ENCODE peak calls at places on chromosomes 11 and 22, in nine cellular contexts. One of them, this sample, is unnamed. For H3K4me1 and H3K27me3, the result is how much of the 10 kb centered on the place peaks cover.

GRCh38 chr11:99773646-99774045 is 752.9 kb downstream of the CNTN5 start:
- DNase-seq in suprapubic skin: no peak
- DNase-seq in H1: no peak
- DNase-seq in stomach: no peak
- DNase-seq in HCT116: no peak
- DNase-seq in uterus: no peak
- DNase-seq in fibroblast of lung: peak
- DNase-seq in esophagus squamous epithelium: no peak
- DNase-seq in cardiac muscle cell: peak
- DNase-seq in this sample: no peak

GRCh38 chr11:44445500-44446340 is 119.7 kb upstream of the CD82 start:
- DNase-seq in suprapubic skin: no peak
- DNase-seq in H1: no peak
- DNase-seq in stomach: peak
- DNase-seq in HCT116: no peak
- DNase-seq in uterus: no peak
- DNase-seq in fibroblast of lung: peak
- DNase-seq in esophagus squamous epithelium: no peak
- DNase-seq in cardiac muscle cell: no peak
- DNase-seq in this sample: no peak

GRCh38 chr22:39501644-39502108 is 414 bp upstream of the MIEF1 start:
- DNase-seq in suprapubic skin: no peak
- DNase-seq in H1: no peak
- DNase-seq in stomach: no peak
- DNase-seq in HCT116: no peak
- DNase-seq in uterus: no peak
- DNase-seq in fibroblast of lung: no peak
- DNase-seq in esophagus squamous epithelium: no peak
- DNase-seq in cardiac muscle cell: no peak
- DNase-seq in this sample: no peak

GRCh38 chr11:45563801-45564200 is 101.6 kb downstream of the CHST1 start:
- DNase-seq in suprapubic skin: no peak
- DNase-seq in H1: no peak
- DNase-seq in stomach: no peak
- DNase-seq in HCT116: no peak
- DNase-seq in uterus: no peak
- DNase-seq in fibroblast of lung: no peak
- DNase-seq in esophagus squamous epithelium: no peak
- DNase-seq in cardiac muscle cell: peak
- DNase-seq in this sample: no peak

GRCh38 chr11:126733685-126734084 is 266.9 kb downstream of the KIRREL3 start:
- DNase-seq in suprapubic skin: no peak
- DNase-seq in H1: no peak
- DNase-seq in stomach: no peak
- DNase-seq in HCT116: no peak
- DNase-seq in uterus: no peak
- DNase-seq in fibroblast of lung: no peak
- DNase-seq in esophagus squamous epithelium: no peak
- DNase-seq in cardiac muscle cell: no peak
- DNase-seq in this sample: no peak

GRCh38 chr11:64321533-64321932 is 3.6 kb downstream of the PRDX5 start:
- DNase-seq in suprapubic skin: no peak
- DNase-seq in H1: no peak
- DNase-seq in stomach: peak
- DNase-seq in HCT116: no peak
- DNase-seq in uterus: no peak
- DNase-seq in fibroblast of lung: peak
- DNase-seq in esophagus squamous epithelium: no peak
- DNase-seq in cardiac muscle cell: no peak
- DNase-seq in this sample: no peak

GRCh38 chr11:60370811-60371297 is 7.5 kb upstream of the MS4A7 start:
- DNase-seq in suprapubic skin: no peak
- DNase-seq in H1: no peak
- DNase-seq in stomach: no peak
- DNase-seq in HCT116: no peak
- DNase-seq in uterus: no peak
- DNase-seq in fibroblast of lung: no peak
- DNase-seq in esophagus squamous epithelium: no peak
- DNase-seq in cardiac muscle cell: no peak
- DNase-seq in this sample: no peak

GRCh38 chr22:19292262-19293230 is 1.0 kb upstream of the CLTCL1 start:
- DNase-seq in suprapubic skin: no peak
- DNase-seq in H1: no peak
- DNase-seq in stomach: no peak
- DNase-seq in HCT116: no peak
- DNase-seq in uterus: peak
- DNase-seq in fibroblast of lung: no peak
- DNase-seq in esophagus squamous epithelium: no peak
- DNase-seq in cardiac muscle cell: peak
- DNase-seq in this sample: peak

GRCh38 chr11:128796275-128796674 is 70.8 kb downstream of the KCNJ1 start:
- DNase-seq in suprapubic skin: no peak
- DNase-seq in H1: no peak
- DNase-seq in stomach: no peak
- DNase-seq in HCT116: no peak
- DNase-seq in uterus: no peak
- DNase-seq in fibroblast of lung: peak
- DNase-seq in esophagus squamous epithelium: no peak
- DNase-seq in cardiac muscle cell: peak
- DNase-seq in this sample: no peak

GRCh38 chr22:25990940-25991339 is 178.3 kb upstream of the SEZ6L start:
- DNase-seq in suprapubic skin: no peak
- DNase-seq in H1: no peak
- DNase-seq in stomach: no peak
- DNase-seq in HCT116: no peak
- DNase-seq in uterus: no peak
- DNase-seq in fibroblast of lung: no peak
- DNase-seq in esophagus squamous epithelium: no peak
- DNase-seq in cardiac muscle cell: no peak
- DNase-seq in this sample: no peak

GRCh38 chr11:123797065-123797940 is 8.8 kb downstream of the OR6M1 start:
- DNase-seq in suprapubic skin: no peak
- DNase-seq in H1: no peak
- DNase-seq in stomach: no peak
- DNase-seq in HCT116: no peak
- DNase-seq in uterus: no peak
- DNase-seq in fibroblast of lung: no peak
- DNase-seq in esophagus squamous epithelium: no peak
- DNase-seq in cardiac muscle cell: peak
- DNase-seq in this sample: no peak

GRCh38 chr22:43005106-43005505 is 9.8 kb downstream of the PACSIN2 start:
- DNase-seq in suprapubic skin: no peak
- DNase-seq in H1: no peak
- DNase-seq in stomach: no peak
- DNase-seq in HCT116: no peak
- DNase-seq in uterus: no peak
- DNase-seq in fibroblast of lung: no peak
- DNase-seq in esophagus squamous epithelium: no peak
- DNase-seq in cardiac muscle cell: no peak
- DNase-seq in this sample: no peak

GRCh38 chr22:43007519-43008102 is 7.3 kb downstream of the PACSIN2 start:
- DNase-seq in suprapubic skin: no peak
- DNase-seq in H1: no peak
- DNase-seq in stomach: peak
- DNase-seq in HCT116: no peak
- DNase-seq in uterus: no peak
- DNase-seq in fibroblast of lung: peak
- DNase-seq in esophagus squamous epithelium: no peak
- DNase-seq in cardiac muscle cell: peak
- DNase-seq in this sample: no peak

GRCh38 chr22:43006753-43007152 is 8.2 kb downstream of the PACSIN2 start:
- DNase-seq in suprapubic skin: no peak
- DNase-seq in H1: no peak
- DNase-seq in stomach: no peak
- DNase-seq in HCT116: no peak
- DNase-seq in uterus: no peak
- DNase-seq in fibroblast of lung: peak
- DNase-seq in esophagus squamous epithelium: no peak
- DNase-seq in cardiac muscle cell: no peak
- DNase-seq in this sample: no peak

GRCh38 chr22:43004362-43005035 is 10.4 kb downstream of the PACSIN2 start:
- DNase-seq in suprapubic skin: no peak
- DNase-seq in H1: no peak
- DNase-seq in stomach: no peak
- DNase-seq in HCT116: no peak
- DNase-seq in uterus: no peak
- DNase-seq in fibroblast of lung: peak
- DNase-seq in esophagus squamous epithelium: no peak
- DNase-seq in cardiac muscle cell: peak
- DNase-seq in this sample: no peak

DNA sequence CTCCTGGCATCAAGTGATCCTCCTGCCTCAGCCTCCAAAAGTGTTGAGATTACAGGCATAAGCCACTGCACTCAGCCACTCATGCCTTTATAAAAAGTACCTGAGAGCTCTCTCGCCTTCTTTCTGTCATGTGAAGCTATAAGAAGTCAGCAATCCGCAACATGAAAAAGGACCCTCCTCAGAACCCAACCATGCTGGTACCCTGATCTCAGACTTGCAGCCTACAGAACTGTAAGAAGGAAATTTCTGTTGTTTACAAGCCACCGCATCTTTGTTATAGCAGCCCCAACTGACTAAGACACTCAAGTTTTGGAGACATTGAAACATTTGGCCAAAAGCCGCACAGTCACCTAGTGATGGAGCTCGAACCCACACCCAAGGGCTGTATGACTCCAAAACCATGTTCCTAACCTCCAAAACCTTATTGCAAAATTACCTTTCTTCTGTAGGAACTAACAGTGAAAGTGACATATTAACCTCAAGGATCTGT is 8.9 kb downstream of the PACSIN2 start:
- DNase-seq in suprapubic skin: no peak
- DNase-seq in H1: no peak
- DNase-seq in stomach: no peak
- DNase-seq in HCT116: no peak
- DNase-seq in uterus: no peak
- DNase-seq in fibroblast of lung: no peak
- DNase-seq in esophagus squamous epithelium: no peak
- DNase-seq in cardiac muscle cell: no peak
- DNase-seq in this sample: no peak
- H3K4me1 ChIP-seq in suprapubic skin: half or more
- H3K4me1 ChIP-seq in H1: under half
- H3K4me1 ChIP-seq in stomach: half or more
- H3K4me1 ChIP-seq in HCT116: half or more
- H3K4me1 ChIP-seq in uterus: under half
- H3K4me1 ChIP-seq in fibroblast of lung: under half
- H3K4me1 ChIP-seq in esophagus squamous epithelium: under half
- H3K4me1 ChIP-seq in cardiac muscle cell: under half
- H3K4me1 ChIP-seq in this sample: half or more

GRCh38 chr11:114058026-114058706 is 1.3 kb upstream of the ZBTB16 start:
- DNase-seq in suprapubic skin: peak
- DNase-seq in H1: peak
- DNase-seq in stomach: no peak
- DNase-seq in HCT116: no peak
- DNase-seq in uterus: peak
- DNase-seq in fibroblast of lung: no peak
- DNase-seq in esophagus squamous epithelium: no peak
- DNase-seq in cardiac muscle cell: peak
- DNase-seq in this sample: no peak

GRCh38 chr11:114057147-114057546 is 2.4 kb upstream of the ZBTB16 start:
- DNase-seq in suprapubic skin: peak
- DNase-seq in H1: no peak
- DNase-seq in stomach: peak
- DNase-seq in HCT116: no peak
- DNase-seq in uterus: no peak
- DNase-seq in fibroblast of lung: no peak
- DNase-seq in esophagus squamous epithelium: no peak
- DNase-seq in cardiac muscle cell: no peak
- DNase-seq in this sample: no peak

GRCh38 chr11:114054830-114055229 is 4.7 kb upstream of the ZBTB16 start:
- DNase-seq in suprapubic skin: no peak
- DNase-seq in H1: no peak
- DNase-seq in stomach: no peak
- DNase-seq in HCT116: no peak
- DNase-seq in uterus: no peak
- DNase-seq in fibroblast of lung: no peak
- DNase-seq in esophagus squamous epithelium: no peak
- DNase-seq in cardiac muscle cell: no peak
- DNase-seq in this sample: no peak

GRCh38 chr11:114057605-114058004 is 1.9 kb upstream of the ZBTB16 start:
- DNase-seq in suprapubic skin: peak
- DNase-seq in H1: no peak
- DNase-seq in stomach: no peak
- DNase-seq in HCT116: no peak
- DNase-seq in uterus: no peak
- DNase-seq in fibroblast of lung: no peak
- DNase-seq in esophagus squamous epithelium: no peak
- DNase-seq in cardiac muscle cell: no peak
- DNase-seq in this sample: no peak

GRCh38 chr11:114056409-114056808 is 3.1 kb upstream of the ZBTB16 start:
- DNase-seq in suprapubic skin: no peak
- DNase-seq in H1: no peak
- DNase-seq in stomach: no peak
- DNase-seq in HCT116: no peak
- DNase-seq in uterus: no peak
- DNase-seq in fibroblast of lung: no peak
- DNase-seq in esophagus squamous epithelium: no peak
- DNase-seq in cardiac muscle cell: no peak
- DNase-seq in this sample: no peak
- H3K27me3 ChIP-seq in suprapubic skin: under half
- H3K27me3 ChIP-seq in H1: under half
- H3K27me3 ChIP-seq in stomach: under half
- H3K27me3 ChIP-seq in HCT116: under half
- H3K27me3 ChIP-seq in uterus: under half
- H3K27me3 ChIP-seq in fibroblast of lung: under half
- H3K27me3 ChIP-seq in esophagus squamous epithelium: under half
- H3K27me3 ChIP-seq in cardiac muscle cell: half or more
- H3K27me3 ChIP-seq in this sample: under half

GRCh38 chr22:20438678-20439492 is 1.3 kb upstream of the SCARF2 start:
- DNase-seq in suprapubic skin: peak
- DNase-seq in H1: no peak
- DNase-seq in stomach: no peak
- DNase-seq in HCT116: no peak
- DNase-seq in uterus: no peak
- DNase-seq in fibroblast of lung: no peak
- DNase-seq in esophagus squamous epithelium: no peak
- DNase-seq in cardiac muscle cell: no peak
- DNase-seq in this sample: no peak
- TF ChIP-seq CTCF in suprapubic skin: peak
- TF ChIP-seq CTCF in H1: peak
- TF ChIP-seq CTCF in stomach: no peak
- TF ChIP-seq CTCF in HCT116: peak
- TF ChIP-seq CTCF in uterus: no peak
- TF ChIP-seq CTCF in fibroblast of lung: peak
- TF ChIP-seq CTCF in esophagus squamous epithelium: no peak
- TF ChIP-seq CTCF in cardiac muscle cell: peak
- TF ChIP-seq CTCF in this sample: peak

DNA sequence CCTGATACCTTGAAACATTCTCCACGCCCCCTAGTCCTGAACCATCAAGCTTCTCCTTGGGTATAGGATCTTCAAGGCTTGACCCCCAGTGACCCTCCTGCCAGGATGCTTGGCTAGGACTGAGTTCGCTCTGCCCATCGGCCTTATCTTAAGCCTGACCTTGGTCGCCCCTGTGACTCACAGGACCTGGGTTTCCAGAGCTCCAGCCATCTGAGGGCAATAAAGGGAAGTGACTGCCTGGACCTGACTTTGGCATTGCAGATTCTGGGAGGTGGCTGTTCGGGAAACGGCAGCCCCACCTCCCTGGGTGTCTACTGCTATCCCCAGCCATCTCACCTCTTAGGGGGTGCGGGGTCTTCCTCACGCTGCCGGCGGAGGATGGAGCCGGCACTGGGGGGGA is 15.4 kb downstream of the CARD10 start:
- DNase-seq in suprapubic skin: no peak
- DNase-seq in H1: no peak
- DNase-seq in stomach: peak
- DNase-seq in HCT116: no peak
- DNase-seq in uterus: peak
- DNase-seq in fibroblast of lung: no peak
- DNase-seq in esophagus squamous epithelium: no peak
- DNase-seq in cardiac muscle cell: no peak
- DNase-seq in this sample: no peak
- H3K4me1 ChIP-seq in suprapubic skin: half or more
- H3K4me1 ChIP-seq in H1: under half
- H3K4me1 ChIP-seq in stomach: half or more
- H3K4me1 ChIP-seq in HCT116: under half
- H3K4me1 ChIP-seq in uterus: under half
- H3K4me1 ChIP-seq in fibroblast of lung: under half
- H3K4me1 ChIP-seq in esophagus squamous epithelium: under half
- H3K4me1 ChIP-seq in cardiac muscle cell: under half
- H3K4me1 ChIP-seq in this sample: under half